ENCODE peak calls at places on chromosomes 4 and X, in six cellular contexts. One of them, this sample, is unnamed.

GRCh38 chr4:93174598-93174997 is 654.0 kb upstream of the ATOH1 start:
- DNase-seq in IMR-90: no peak
- DNase-seq in A549: no peak
- DNase-seq in HepG2: no peak
- DNase-seq in K562: no peak
- DNase-seq in GM12878: no peak
- DNase-seq in this sample: no peak

GRCh38 chr4:687975-688694 is 816 bp downstream of the SLC49A3 start:
- DNase-seq in IMR-90: no peak
- DNase-seq in A549: no peak
- DNase-seq in HepG2: no peak
- DNase-seq in K562: no peak
- DNase-seq in GM12878: no peak
- DNase-seq in this sample: no peak

GRCh38 chrX:6004529-6004928 is 224.1 kb downstream of the NLGN4X start:
- DNase-seq in IMR-90: no peak
- DNase-seq in A549: no peak
- DNase-seq in HepG2: no peak
- DNase-seq in K562: no peak
- DNase-seq in GM12878: no peak
- DNase-seq in this sample: no peak

GRCh38 chrX:64975491-64975890 is 759 bp downstream of the ZC4H2 start:
- DNase-seq in IMR-90: no peak
- DNase-seq in A549: peak; percentile 4
- DNase-seq in HepG2: peak; percentile 2
- DNase-seq in K562: no peak
- DNase-seq in GM12878: no peak
- DNase-seq in this sample: peak; percentile 25

GRCh38 chrX:134738986-134739744 is 80.9 kb upstream of the PLAC1 start:
- DNase-seq in IMR-90: no peak
- DNase-seq in A549: no peak
- DNase-seq in HepG2: no peak
- DNase-seq in K562: no peak
- DNase-seq in GM12878: no peak
- DNase-seq in this sample: no peak

GRCh38 chr4:3499710-3500109 is 32.5 kb downstream of the LRPAP1 start:
- DNase-seq in IMR-90: no peak
- DNase-seq in A549: no peak
- DNase-seq in HepG2: no peak
- DNase-seq in K562: no peak
- DNase-seq in GM12878: no peak
- DNase-seq in this sample: no peak

GRCh38 chr4:2363056-2363719 is 55.3 kb downstream of the ZFYVE28 start:
- DNase-seq in IMR-90: no peak
- DNase-seq in A549: no peak
- DNase-seq in HepG2: peak; percentile 36
- DNase-seq in K562: peak; percentile 20
- DNase-seq in GM12878: no peak
- DNase-seq in this sample: no peak

GRCh38 chrX:43741843-43742573 is 85.9 kb downstream of the MAOA start:
- DNase-seq in IMR-90: no peak
- DNase-seq in A549: no peak
- DNase-seq in HepG2: no peak
- DNase-seq in K562: no peak
- DNase-seq in GM12878: no peak
- DNase-seq in this sample: no peak

GRCh38 chr4:38925492-38926418 is 58.1 kb downstream of the FAM114A1 start:
- DNase-seq in IMR-90: no peak
- DNase-seq in A549: no peak
- DNase-seq in HepG2: no peak
- DNase-seq in K562: no peak
- DNase-seq in GM12878: no peak
- DNase-seq in this sample: peak; percentile 9

GRCh38 chr4:144633215-144633614 is 12.7 kb upstream of the HHIP start:
- DNase-seq in IMR-90: no peak
- DNase-seq in A549: no peak
- DNase-seq in HepG2: no peak
- DNase-seq in K562: no peak
- DNase-seq in GM12878: no peak
- DNase-seq in this sample: no peak

GRCh38 chr4:8543623-8544022 is 36.6 kb upstream of the GPR78 start:
- DNase-seq in IMR-90: no peak
- DNase-seq in A549: no peak
- DNase-seq in HepG2: no peak
- DNase-seq in K562: no peak
- DNase-seq in GM12878: no peak
- DNase-seq in this sample: no peak

GRCh38 chrX:148670277-148670676 is 169.9 kb downstream of the AFF2 start:
- DNase-seq in IMR-90: no peak
- DNase-seq in A549: no peak
- DNase-seq in HepG2: no peak
- DNase-seq in K562: no peak
- DNase-seq in GM12878: no peak
- DNase-seq in this sample: no peak

GRCh38 chrX:63275127-63275526 is 76.0 kb downstream of the SPIN4 start:
- DNase-seq in IMR-90: peak; percentile 10
- DNase-seq in A549: peak; percentile 19
- DNase-seq in HepG2: peak; percentile 4
- DNase-seq in K562: peak; percentile 38
- DNase-seq in GM12878: peak; percentile 7
- DNase-seq in this sample: peak; percentile 44

GRCh38 chr4:76892601-76893000 is 5.3 kb downstream of the SOWAHB start:
- DNase-seq in IMR-90: peak; percentile 15
- DNase-seq in A549: no peak
- DNase-seq in HepG2: no peak
- DNase-seq in K562: no peak
- DNase-seq in GM12878: no peak
- DNase-seq in this sample: no peak

GRCh38 chr4:154985673-154986072 is 204.6 kb downstream of the RBM46 start:
- DNase-seq in IMR-90: no peak
- DNase-seq in A549: no peak
- DNase-seq in HepG2: no peak
- DNase-seq in K562: no peak
- DNase-seq in GM12878: no peak
- DNase-seq in this sample: no peak

GRCh38 chr4:38237139-38237538 is 276.9 kb downstream of the PTTG2 start:
- DNase-seq in IMR-90: peak; percentile 55
- DNase-seq in A549: no peak
- DNase-seq in HepG2: peak; percentile 35
- DNase-seq in K562: no peak
- DNase-seq in GM12878: no peak
- DNase-seq in this sample: no peak

GRCh38 chr4:1795304-1796195 is 2.5 kb downstream of the FGFR3 start:
- DNase-seq in IMR-90: no peak
- DNase-seq in A549: no peak
- DNase-seq in HepG2: peak; percentile 88
- DNase-seq in K562: peak; percentile 81
- DNase-seq in GM12878: no peak
- DNase-seq in this sample: peak; percentile 64

GRCh38 chrX:150841466-150842197 is 56.8 kb downstream of the CD99L2 start:
- DNase-seq in IMR-90: peak; percentile 23
- DNase-seq in A549: peak; percentile 55
- DNase-seq in HepG2: no peak
- DNase-seq in K562: no peak
- DNase-seq in GM12878: no peak
- DNase-seq in this sample: no peak

GRCh38 chr4:60443068-60443467 is 757.1 kb upstream of the ADGRL3 start:
- DNase-seq in IMR-90: no peak
- DNase-seq in A549: no peak
- DNase-seq in HepG2: no peak
- DNase-seq in K562: no peak
- DNase-seq in GM12878: no peak
- DNase-seq in this sample: no peak

GRCh38 chrX:152946681-152947080 is 47.2 kb downstream of the PNMA5 start:
- DNase-seq in IMR-90: no peak
- DNase-seq in A549: no peak
- DNase-seq in HepG2: no peak
- DNase-seq in K562: no peak
- DNase-seq in GM12878: no peak
- DNase-seq in this sample: no peak

GRCh38 chr4:185201983-185202962 is 1.5 kb downstream of the CFAP97 start:
- DNase-seq in IMR-90: peak; percentile 42
- DNase-seq in A549: no peak
- DNase-seq in HepG2: peak; percentile 94
- DNase-seq in K562: peak; percentile 86
- DNase-seq in GM12878: no peak
- DNase-seq in this sample: no peak

GRCh38 chr4:94419956-94420355 is 31.8 kb upstream of the PDLIM5 start:
- DNase-seq in IMR-90: peak; percentile 78
- DNase-seq in A549: peak; percentile 24
- DNase-seq in HepG2: peak; percentile 76
- DNase-seq in K562: peak; percentile 41
- DNase-seq in GM12878: no peak
- DNase-seq in this sample: no peak

GRCh38 chr4:122313001-122313400 is 65.8 kb upstream of the ADAD1 start:
- DNase-seq in IMR-90: no peak
- DNase-seq in A549: no peak
- DNase-seq in HepG2: no peak
- DNase-seq in K562: no peak
- DNase-seq in GM12878: no peak
- DNase-seq in this sample: no peak

GRCh38 chrX:28979876-28980275 is 392.6 kb downstream of the IL1RAPL1 start:
- DNase-seq in IMR-90: no peak
- DNase-seq in A549: no peak
- DNase-seq in HepG2: no peak
- DNase-seq in K562: no peak
- DNase-seq in GM12878: no peak
- DNase-seq in this sample: no peak

GRCh38 chr4:188819243-188819642 is 680.0 kb downstream of the TRIML1 start:
- DNase-seq in IMR-90: peak; percentile 57
- DNase-seq in A549: no peak
- DNase-seq in HepG2: no peak
- DNase-seq in K562: no peak
- DNase-seq in GM12878: no peak
- DNase-seq in this sample: no peak

GRCh38 chr4:124940387-124940786 is 227.9 kb upstream of the ANKRD50 start:
- DNase-seq in IMR-90: peak; percentile 98
- DNase-seq in A549: peak; percentile 42
- DNase-seq in HepG2: no peak
- DNase-seq in K562: no peak
- DNase-seq in GM12878: no peak
- DNase-seq in this sample: no peak

GRCh38 chr4:85039526-85039925 is 73.0 kb upstream of the WDFY3 start:
- DNase-seq in IMR-90: peak; percentile 47
- DNase-seq in A549: peak; percentile 54
- DNase-seq in HepG2: no peak
- DNase-seq in K562: no peak
- DNase-seq in GM12878: no peak
- DNase-seq in this sample: no peak

GRCh38 chr4:27986476-27986875 is 1125.8 kb downstream of the STIM2 start:
- DNase-seq in IMR-90: no peak
- DNase-seq in A549: no peak
- DNase-seq in HepG2: no peak
- DNase-seq in K562: no peak
- DNase-seq in GM12878: no peak
- DNase-seq in this sample: no peak

GRCh38 chr4:27985522-27985921 is 1124.9 kb downstream of the STIM2 start:
- DNase-seq in IMR-90: no peak
- DNase-seq in A549: no peak
- DNase-seq in HepG2: no peak
- DNase-seq in K562: no peak
- DNase-seq in GM12878: peak; percentile 3
- DNase-seq in this sample: no peak
- TF ChIP-seq BHLHE40 in IMR-90: no peak
- TF ChIP-seq BHLHE40 in A549: no peak
- TF ChIP-seq BHLHE40 in HepG2: no peak
- TF ChIP-seq BHLHE40 in K562: no peak
- TF ChIP-seq BHLHE40 in GM12878: peak; percentile 11
- TF ChIP-seq BHLHE40 in this sample: no peak

DNA sequence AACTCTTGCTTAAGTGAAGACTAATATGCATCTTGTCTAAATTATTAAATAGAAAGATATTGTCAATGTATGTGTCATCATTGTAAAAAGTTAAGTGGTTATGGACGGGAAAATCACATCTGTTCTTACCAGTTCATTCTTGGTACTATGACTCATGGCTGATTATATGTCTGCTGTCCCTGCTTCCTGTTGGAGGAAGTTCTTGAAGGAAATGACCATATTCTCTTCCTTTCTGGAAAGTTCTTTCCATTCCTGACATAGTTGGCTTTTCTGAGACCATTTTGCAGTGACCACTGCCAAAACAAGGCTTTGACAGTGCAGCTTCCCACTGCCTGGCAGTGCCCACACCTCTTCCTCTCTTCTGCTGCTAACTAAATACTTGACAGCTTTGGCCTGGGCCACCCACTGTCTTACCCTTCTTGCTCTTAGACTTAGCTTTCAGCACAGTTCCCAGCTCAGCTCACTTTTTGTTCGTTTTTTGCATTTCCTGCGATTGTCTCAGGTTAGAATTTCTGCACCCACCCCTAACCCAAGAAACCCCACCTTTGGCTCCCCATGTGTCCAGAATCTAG is 13.2 kb upstream of the CLDN24 start:
- DNase-seq in IMR-90: peak; percentile 96
- DNase-seq in A549: peak; percentile 63
- DNase-seq in HepG2: peak; percentile 31
- DNase-seq in K562: peak; percentile 32
- DNase-seq in GM12878: no peak
- DNase-seq in this sample: no peak
- TF ChIP-seq BHLHE40 in IMR-90: peak; percentile 31
- TF ChIP-seq BHLHE40 in A549: no peak
- TF ChIP-seq BHLHE40 in HepG2: no peak
- TF ChIP-seq BHLHE40 in K562: no peak
- TF ChIP-seq BHLHE40 in GM12878: no peak
- TF ChIP-seq BHLHE40 in this sample: no peak

DNA sequence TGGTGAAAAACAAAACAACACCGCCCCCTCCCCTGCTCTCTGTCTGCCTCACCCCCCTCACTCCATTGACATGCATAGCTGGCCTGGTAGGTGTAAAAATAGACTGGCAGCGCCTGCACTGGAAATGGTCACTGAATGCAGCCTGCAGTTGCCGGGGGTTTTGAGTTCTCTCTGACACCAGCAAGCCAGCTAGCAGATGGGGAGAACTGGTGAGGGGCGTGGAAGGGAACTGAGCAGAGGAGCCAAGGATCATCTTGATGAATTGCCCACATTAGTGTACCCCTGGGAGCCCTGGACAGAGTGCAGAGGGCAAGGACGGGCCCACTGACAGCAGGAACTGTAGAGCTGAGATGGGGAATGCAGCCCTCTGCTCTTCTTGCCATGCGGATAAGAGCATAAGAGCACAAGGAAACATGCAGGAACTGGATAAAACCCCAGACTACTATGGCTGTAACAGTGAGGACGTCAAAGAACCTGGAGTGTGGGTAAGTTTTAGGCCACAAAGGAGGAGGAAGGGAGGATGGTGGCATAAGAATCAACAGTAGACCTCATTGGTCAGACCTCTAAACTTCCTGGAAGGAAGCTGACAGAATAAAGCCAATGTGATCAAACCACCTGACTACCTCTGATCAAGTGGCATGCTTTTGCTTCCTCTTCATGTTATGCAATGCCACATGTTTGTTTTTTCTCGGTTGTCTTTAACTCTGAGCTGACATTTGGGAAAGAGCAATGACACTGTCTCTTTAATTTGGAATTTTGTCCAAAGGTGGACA is 96.3 kb downstream of the ANK2 start:
- DNase-seq in IMR-90: no peak
- DNase-seq in A549: no peak
- DNase-seq in HepG2: peak; percentile 85
- DNase-seq in K562: no peak
- DNase-seq in GM12878: no peak
- DNase-seq in this sample: no peak
- TF ChIP-seq BHLHE40 in IMR-90: no peak
- TF ChIP-seq BHLHE40 in A549: no peak
- TF ChIP-seq BHLHE40 in HepG2: no peak
- TF ChIP-seq BHLHE40 in K562: no peak
- TF ChIP-seq BHLHE40 in GM12878: no peak
- TF ChIP-seq BHLHE40 in this sample: no peak

GRCh38 chr4:4614925-4615678 is 73.3 kb upstream of the STX18 start:
- DNase-seq in IMR-90: peak; percentile 66
- DNase-seq in A549: no peak
- DNase-seq in HepG2: no peak
- DNase-seq in K562: no peak
- DNase-seq in GM12878: no peak
- DNase-seq in this sample: no peak
- TF ChIP-seq BHLHE40 in IMR-90: no peak
- TF ChIP-seq BHLHE40 in A549: no peak
- TF ChIP-seq BHLHE40 in HepG2: no peak
- TF ChIP-seq BHLHE40 in K562: no peak
- TF ChIP-seq BHLHE40 in GM12878: no peak
- TF ChIP-seq BHLHE40 in this sample: no peak